ENCODE peak calls at places on chromosomes 11 and 22, in seven cellular contexts. One of them, this sample, is unnamed.
A peak's percentile ranks its signal among the peaks of the same experiment; 100 is the strongest.

GRCh38 chr11:36235750-36236149 is 53.5 kb downstream of the COMMD9 start:
- DNase-seq in neuronal stem cell: no peak
- DNase-seq in mesendoderm: peak; percentile 11
- DNase-seq in IMR-90: peak; percentile 36
- DNase-seq in H9: no peak
- DNase-seq in mesenchymal stem cell: peak; percentile 31
- DNase-seq in trophoblast cell: no peak
- DNase-seq in this sample: no peak

GRCh38 chr22:19634206-19634536 is 80.1 kb upstream of the SEPTIN5 start:
- DNase-seq in neuronal stem cell: no peak
- DNase-seq in mesendoderm: no peak
- DNase-seq in IMR-90: no peak
- DNase-seq in H9: no peak
- DNase-seq in mesenchymal stem cell: no peak
- DNase-seq in trophoblast cell: no peak
- DNase-seq in this sample: no peak

GRCh38 chr11:109421981-109422590 is at the start of gene C11orf87:
- DNase-seq in neuronal stem cell: peak; percentile 17
- DNase-seq in mesendoderm: peak; percentile 80
- DNase-seq in IMR-90: no peak
- DNase-seq in H9: peak; percentile 79
- DNase-seq in mesenchymal stem cell: peak; percentile 8
- DNase-seq in trophoblast cell: peak; percentile 24
- DNase-seq in this sample: peak; percentile 80

GRCh38 chr11:10067629-10068300 is 226.3 kb downstream of the SBF2 start:
- DNase-seq in neuronal stem cell: no peak
- DNase-seq in mesendoderm: peak; percentile 54
- DNase-seq in IMR-90: no peak
- DNase-seq in H9: no peak
- DNase-seq in mesenchymal stem cell: no peak
- DNase-seq in trophoblast cell: no peak
- DNase-seq in this sample: no peak

GRCh38 chr22:37186997-37187522 is 987 bp downstream of the C1QTNF6 start:
- DNase-seq in neuronal stem cell: no peak
- DNase-seq in mesendoderm: peak; percentile 44
- DNase-seq in IMR-90: peak; percentile 9
- DNase-seq in H9: no peak
- DNase-seq in mesenchymal stem cell: peak; percentile 67
- DNase-seq in trophoblast cell: peak; percentile 53
- DNase-seq in this sample: no peak

GRCh38 chr22:49852898-49853894 is at the start of gene ZBED4:
- DNase-seq in neuronal stem cell: peak; percentile 98
- DNase-seq in mesendoderm: peak; percentile 97
- DNase-seq in IMR-90: peak; percentile 94
- DNase-seq in H9: peak; percentile 96
- DNase-seq in mesenchymal stem cell: peak; percentile 94
- DNase-seq in trophoblast cell: peak; percentile 100
- DNase-seq in this sample: peak; percentile 89

GRCh38 chr11:116787786-116788486 is at the start of gene ZPR1:
- DNase-seq in neuronal stem cell: peak; percentile 51
- DNase-seq in mesendoderm: peak; percentile 81
- DNase-seq in IMR-90: peak; percentile 56
- DNase-seq in H9: peak; percentile 76
- DNase-seq in mesenchymal stem cell: peak; percentile 83
- DNase-seq in trophoblast cell: peak; percentile 63
- DNase-seq in this sample: no peak

GRCh38 chr22:17783317-17783716 is 9.0 kb upstream of the BID start:
- DNase-seq in neuronal stem cell: no peak
- DNase-seq in mesendoderm: no peak
- DNase-seq in IMR-90: no peak
- DNase-seq in H9: no peak
- DNase-seq in mesenchymal stem cell: no peak
- DNase-seq in trophoblast cell: no peak
- DNase-seq in this sample: no peak

GRCh38 chr11:2453436-2453835 is 8.6 kb downstream of the KCNQ1 start:
- DNase-seq in neuronal stem cell: no peak
- DNase-seq in mesendoderm: no peak
- DNase-seq in IMR-90: no peak
- DNase-seq in H9: no peak
- DNase-seq in mesenchymal stem cell: no peak
- DNase-seq in trophoblast cell: no peak
- DNase-seq in this sample: no peak

GRCh38 chr11:86592659-86593451 is 79.6 kb downstream of the ME3 start:
- DNase-seq in neuronal stem cell: no peak
- DNase-seq in mesendoderm: peak; percentile 95
- DNase-seq in IMR-90: peak; percentile 87
- DNase-seq in H9: no peak
- DNase-seq in mesenchymal stem cell: peak; percentile 89
- DNase-seq in trophoblast cell: peak; percentile 79
- DNase-seq in this sample: no peak

GRCh38 chr11:126124284-126124683 is 61.6 kb upstream of the CDON start:
- DNase-seq in neuronal stem cell: no peak
- DNase-seq in mesendoderm: no peak
- DNase-seq in IMR-90: peak; percentile 15
- DNase-seq in H9: no peak
- DNase-seq in mesenchymal stem cell: no peak
- DNase-seq in trophoblast cell: no peak
- DNase-seq in this sample: no peak

GRCh38 chr11:84583106-84583505 is 1044.0 kb downstream of the DLG2 start:
- DNase-seq in neuronal stem cell: no peak
- DNase-seq in mesendoderm: no peak
- DNase-seq in IMR-90: no peak
- DNase-seq in H9: no peak
- DNase-seq in mesenchymal stem cell: no peak
- DNase-seq in trophoblast cell: no peak
- DNase-seq in this sample: no peak

GRCh38 chr11:43245471-43245870 is 66.3 kb upstream of the API5 start:
- DNase-seq in neuronal stem cell: no peak
- DNase-seq in mesendoderm: no peak
- DNase-seq in IMR-90: no peak
- DNase-seq in H9: no peak
- DNase-seq in mesenchymal stem cell: no peak
- DNase-seq in trophoblast cell: no peak
- DNase-seq in this sample: no peak

GRCh38 chr22:47850644-47851151 is 1088.2 kb downstream of the TBC1D22A start:
- DNase-seq in neuronal stem cell: peak; percentile 17
- DNase-seq in mesendoderm: peak; percentile 66
- DNase-seq in IMR-90: no peak
- DNase-seq in H9: no peak
- DNase-seq in mesenchymal stem cell: no peak
- DNase-seq in trophoblast cell: no peak
- DNase-seq in this sample: no peak

GRCh38 chr11:79173615-79174014 is 267.2 kb downstream of the TENM4 start:
- DNase-seq in neuronal stem cell: no peak
- DNase-seq in mesendoderm: no peak
- DNase-seq in IMR-90: peak; percentile 77
- DNase-seq in H9: no peak
- DNase-seq in mesenchymal stem cell: peak; percentile 58
- DNase-seq in trophoblast cell: peak; percentile 90
- DNase-seq in this sample: no peak

GRCh38 chr11:19392321-19392720 is 151.6 kb upstream of the E2F8 start:
- DNase-seq in neuronal stem cell: no peak
- DNase-seq in mesendoderm: no peak
- DNase-seq in IMR-90: no peak
- DNase-seq in H9: no peak
- DNase-seq in mesenchymal stem cell: no peak
- DNase-seq in trophoblast cell: no peak
- DNase-seq in this sample: no peak

GRCh38 chr11:69828971-69829344 is 9.7 kb upstream of the FGF3 start:
- DNase-seq in neuronal stem cell: no peak
- DNase-seq in mesendoderm: no peak
- DNase-seq in IMR-90: no peak
- DNase-seq in H9: no peak
- DNase-seq in mesenchymal stem cell: no peak
- DNase-seq in trophoblast cell: no peak
- DNase-seq in this sample: no peak
- H3K18ac ChIP-seq in neuronal stem cell: peak overlapping the region; percentile 86
- H3K18ac ChIP-seq in mesendoderm: no peak overlapping the region
- H3K18ac ChIP-seq in IMR-90: no peak overlapping the region
- H3K18ac ChIP-seq in H9: no peak overlapping the region
- H3K18ac ChIP-seq in mesenchymal stem cell: no peak overlapping the region
- H3K18ac ChIP-seq in trophoblast cell: no peak overlapping the region
- H3K18ac ChIP-seq in this sample: no peak overlapping the region

GRCh38 chr11:31767066-31767465 is 44.1 kb downstream of the PAX6 start:
- DNase-seq in neuronal stem cell: no peak
- DNase-seq in mesendoderm: no peak
- DNase-seq in IMR-90: no peak
- DNase-seq in H9: no peak
- DNase-seq in mesenchymal stem cell: no peak
- DNase-seq in trophoblast cell: no peak
- DNase-seq in this sample: no peak
- H3K18ac ChIP-seq in neuronal stem cell: no peak overlapping the region
- H3K18ac ChIP-seq in mesendoderm: no peak overlapping the region
- H3K18ac ChIP-seq in IMR-90: no peak overlapping the region
- H3K18ac ChIP-seq in H9: no peak overlapping the region
- H3K18ac ChIP-seq in mesenchymal stem cell: no peak overlapping the region
- H3K18ac ChIP-seq in trophoblast cell: no peak overlapping the region
- H3K18ac ChIP-seq in this sample: no peak overlapping the region

GRCh38 chr11:94583213-94583884 is 16.2 kb downstream of the PIWIL4 start:
- DNase-seq in neuronal stem cell: no peak
- DNase-seq in mesendoderm: no peak
- DNase-seq in IMR-90: no peak
- DNase-seq in H9: no peak
- DNase-seq in mesenchymal stem cell: no peak
- DNase-seq in trophoblast cell: no peak
- DNase-seq in this sample: no peak

GRCh38 chr11:94585375-94585774 is 18.2 kb downstream of the PIWIL4 start:
- DNase-seq in neuronal stem cell: no peak
- DNase-seq in mesendoderm: no peak
- DNase-seq in IMR-90: no peak
- DNase-seq in H9: no peak
- DNase-seq in mesenchymal stem cell: no peak
- DNase-seq in trophoblast cell: no peak
- DNase-seq in this sample: no peak

GRCh38 chr11:94581926-94582325 is 14.8 kb downstream of the PIWIL4 start:
- DNase-seq in neuronal stem cell: no peak
- DNase-seq in mesendoderm: peak; percentile 11
- DNase-seq in IMR-90: no peak
- DNase-seq in H9: no peak
- DNase-seq in mesenchymal stem cell: no peak
- DNase-seq in trophoblast cell: no peak
- DNase-seq in this sample: no peak

GRCh38 chr11:94586546-94586945 is 19.4 kb downstream of the PIWIL4 start:
- DNase-seq in neuronal stem cell: no peak
- DNase-seq in mesendoderm: no peak
- DNase-seq in IMR-90: no peak
- DNase-seq in H9: no peak
- DNase-seq in mesenchymal stem cell: no peak
- DNase-seq in trophoblast cell: no peak
- DNase-seq in this sample: no peak

DNA sequence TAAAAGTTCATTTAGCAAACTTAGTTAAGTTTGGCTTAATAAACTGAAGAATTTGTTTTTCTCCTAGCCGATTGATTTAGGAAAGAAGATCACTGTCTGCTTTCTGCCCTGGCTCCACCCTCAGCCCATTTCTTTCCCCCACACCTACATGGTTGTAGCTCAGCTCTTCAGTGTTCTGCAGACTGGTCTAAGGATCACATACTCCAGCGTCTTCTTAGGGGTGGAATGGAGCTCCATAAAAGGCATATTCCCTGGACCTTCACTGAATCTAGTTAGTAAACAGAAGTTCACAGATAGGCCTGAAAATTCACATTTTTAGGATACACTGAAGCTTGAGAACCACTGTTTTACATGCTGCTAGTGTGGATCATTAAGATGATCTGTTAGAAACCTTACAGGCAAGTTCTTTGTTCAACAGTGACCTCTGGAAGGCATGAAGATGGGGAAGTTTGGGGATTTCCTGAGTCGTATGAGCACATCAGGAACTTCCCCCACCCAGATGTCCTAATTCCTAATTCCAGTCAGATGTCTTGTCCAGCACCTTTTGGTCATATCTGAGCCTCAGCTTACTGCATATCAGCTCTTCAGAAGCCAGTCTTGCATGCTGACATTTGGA is 16.8 kb downstream of the PIWIL4 start:
- DNase-seq in neuronal stem cell: no peak
- DNase-seq in mesendoderm: no peak
- DNase-seq in IMR-90: peak; percentile 75
- DNase-seq in H9: no peak
- DNase-seq in mesenchymal stem cell: peak; percentile 2
- DNase-seq in trophoblast cell: peak; percentile 48
- DNase-seq in this sample: no peak
- H3K18ac ChIP-seq in neuronal stem cell: no peak overlapping the region
- H3K18ac ChIP-seq in mesendoderm: no peak overlapping the region
- H3K18ac ChIP-seq in IMR-90: peak overlapping the region; percentile 44
- H3K18ac ChIP-seq in H9: no peak overlapping the region
- H3K18ac ChIP-seq in mesenchymal stem cell: no peak overlapping the region
- H3K18ac ChIP-seq in trophoblast cell: no peak overlapping the region
- H3K18ac ChIP-seq in this sample: no peak overlapping the region

GRCh38 chr22:39688186-39688768 is 117.7 kb downstream of the CACNA1I start:
- DNase-seq in neuronal stem cell: no peak
- DNase-seq in mesendoderm: no peak
- DNase-seq in IMR-90: no peak
- DNase-seq in H9: no peak
- DNase-seq in mesenchymal stem cell: no peak
- DNase-seq in trophoblast cell: no peak
- DNase-seq in this sample: no peak

GRCh38 chr22:39693943-39694500 is 123.5 kb downstream of the CACNA1I start:
- DNase-seq in neuronal stem cell: no peak
- DNase-seq in mesendoderm: no peak
- DNase-seq in IMR-90: no peak
- DNase-seq in H9: no peak
- DNase-seq in mesenchymal stem cell: no peak
- DNase-seq in trophoblast cell: no peak
- DNase-seq in this sample: no peak

GRCh38 chr22:39686776-39687525 is 116.4 kb downstream of the CACNA1I start:
- DNase-seq in neuronal stem cell: no peak
- DNase-seq in mesendoderm: no peak
- DNase-seq in IMR-90: no peak
- DNase-seq in H9: no peak
- DNase-seq in mesenchymal stem cell: no peak
- DNase-seq in trophoblast cell: no peak
- DNase-seq in this sample: no peak

GRCh38 chr22:39689421-39689820 is 118.9 kb downstream of the CACNA1I start:
- DNase-seq in neuronal stem cell: no peak
- DNase-seq in mesendoderm: no peak
- DNase-seq in IMR-90: no peak
- DNase-seq in H9: no peak
- DNase-seq in mesenchymal stem cell: no peak
- DNase-seq in trophoblast cell: no peak
- DNase-seq in this sample: no peak

DNA sequence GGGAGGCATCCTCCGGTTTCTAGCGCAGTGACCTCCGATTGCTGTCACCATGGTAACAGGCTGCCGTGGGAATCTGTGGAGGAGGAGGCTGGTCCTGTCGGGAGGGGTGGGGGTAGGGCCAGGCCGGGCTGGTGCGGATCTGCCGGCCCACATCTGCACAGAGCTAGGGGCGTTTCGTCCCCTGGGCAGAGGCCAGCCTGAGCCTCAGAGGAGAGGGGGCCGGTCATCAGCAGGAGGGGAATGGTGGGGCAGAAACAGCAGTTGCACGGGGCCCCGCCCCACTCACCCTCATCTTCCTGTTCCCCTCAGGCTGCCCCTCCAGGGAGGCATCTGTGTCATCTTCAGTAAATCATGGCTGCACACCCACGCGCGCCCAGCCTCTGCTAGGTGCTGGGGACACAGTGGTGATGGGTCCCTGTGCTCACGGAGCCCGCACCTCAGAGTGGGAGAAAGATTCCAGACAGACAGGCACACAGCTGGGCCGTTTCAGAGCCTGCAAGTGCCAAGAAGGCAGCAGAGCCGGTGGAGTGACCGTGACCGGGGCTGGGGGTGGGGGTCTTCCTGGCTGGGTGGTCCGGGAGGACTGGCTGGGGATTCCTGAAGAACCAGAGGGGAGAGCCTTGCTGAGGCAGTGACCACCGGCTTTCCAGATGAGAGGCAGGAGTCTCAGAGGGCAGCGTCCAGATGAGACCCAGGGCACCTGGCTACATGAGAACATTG is 120.5 kb downstream of the CACNA1I start:
- DNase-seq in neuronal stem cell: peak; percentile 66
- DNase-seq in mesendoderm: peak; percentile 46
- DNase-seq in IMR-90: no peak
- DNase-seq in H9: peak; percentile 47
- DNase-seq in mesenchymal stem cell: no peak
- DNase-seq in trophoblast cell: peak; percentile 6
- DNase-seq in this sample: no peak
- H3K18ac ChIP-seq in neuronal stem cell: peak overlapping the region; percentile 90
- H3K18ac ChIP-seq in mesendoderm: no peak overlapping the region
- H3K18ac ChIP-seq in IMR-90: no peak overlapping the region
- H3K18ac ChIP-seq in H9: no peak overlapping the region
- H3K18ac ChIP-seq in mesenchymal stem cell: no peak overlapping the region
- H3K18ac ChIP-seq in trophoblast cell: no peak overlapping the region
- H3K18ac ChIP-seq in this sample: no peak overlapping the region

This sample was measured in H1.